ENCODE peak calls at places on chromosomes 12 and 14, in five cellular contexts. K is HepG2, W is GM12878, C is SK-N-SH, S is K562. U is an unnamed sample.

GRCh38 chr14:50544911-50545310 is 12.5 kb upstream of the MAP4K5 start:
- DNase-seq in C (no peak), K (no peak), S (no peak), W (no peak), U (no peak)

GRCh38 chr14:103207404-103208072 is 84.3 kb downstream of the TNFAIP2 start:
- DNase-seq in C (peak; percentile 79), S (no peak), W (no peak), K (no peak), U (no peak)

GRCh38 chr14:45253754-45254300 is 825 bp upstream of the MIS18BP1 start:
- DNase-seq in C (no peak), K (no peak), W (no peak), S (no peak), U (no peak)

GRCh38 chr12:46260913-46261476 is 7.8 kb downstream of the SLC38A1 start:
- DNase-seq in S (no peak), W (no peak), C (no peak), K (no peak), U (no peak)

GRCh38 chr12:115166698-115167315 is 482.8 kb upstream of the TBX3 start:
- DNase-seq in S (no peak), W (no peak), C (no peak), K (peak; percentile 18), U (no peak)

GRCh38 chr12:26608273-26608672 is 224.7 kb downstream of the ITPR2 start:
- DNase-seq in C (no peak), S (no peak), W (no peak), K (no peak), U (no peak)

GRCh38 chr14:102295301-102295700 is 9.7 kb downstream of the MOK start:
- DNase-seq in K (no peak), C (peak; percentile 50), S (no peak), W (no peak), U (peak; percentile 29)

GRCh38 chr12:10543499-10543898 is 37.8 kb downstream of the EIF2S3B start:
- DNase-seq in C (no peak), W (peak; percentile 49), S (no peak), K (no peak), U (no peak)

GRCh38 chr12:131736807-131737484 is 26.1 kb downstream of the SFSWAP start:
- DNase-seq in K (no peak), C (no peak), W (no peak), S (no peak), U (no peak)

GRCh38 chr12:33649992-33650391 is 210.4 kb upstream of the SYT10 start:
- DNase-seq in W (no peak), S (no peak), K (no peak), C (no peak), U (no peak)

GRCh38 chr14:70280931-70281330 is 78.6 kb downstream of the COX16 start:
- DNase-seq in K (no peak), S (no peak), W (no peak), C (no peak), U (no peak)

GRCh38 chr14:68011629-68012028 is 192.1 kb downstream of the RAD51B start:
- DNase-seq in K (no peak), S (no peak), C (no peak), W (no peak), U (peak; percentile 17)

GRCh38 chr14:74871819-74872218 is 4.1 kb downstream of the PROX2 start:
- DNase-seq in S (no peak), C (no peak), K (no peak), W (no peak), U (no peak)

GRCh38 chr14:55914771-55915170 is 203.4 kb upstream of the PELI2 start:
- DNase-seq in K (no peak), S (no peak), W (no peak), C (no peak), U (no peak)

GRCh38 chr12:42585175-42585845 is 4.2 kb downstream of the PRICKLE1 start:
- DNase-seq in K (no peak), W (no peak), C (no peak), S (no peak), U (no peak)

GRCh38 chr12:34400986-34401658 is 378.8 kb downstream of the ALG10 start:
- DNase-seq in W (no peak), S (peak; percentile 1), K (no peak), C (peak; percentile 0), U (peak; percentile 0)

GRCh38 chr12:59459966-59460365 is 135.9 kb upstream of the SLC16A7 start:
- DNase-seq in C (no peak), W (no peak), S (no peak), K (no peak), U (no peak)

GRCh38 chr12:80556566-80556965 is 112.5 kb downstream of the PTPRQ start:
- DNase-seq in K (no peak), W (no peak), C (no peak), S (no peak), U (no peak)

GRCh38 chr12:28704477-28705169 is 444.5 kb upstream of the FAR2 start:
- DNase-seq in K (no peak), W (no peak), C (no peak), S (no peak), U (no peak)

GRCh38 chr14:102362084-102362483 is 606 bp downstream of the CINP start:
- DNase-seq in S (no peak), K (no peak), W (peak; percentile 57), C (peak; percentile 30), U (no peak)

GRCh38 chr12:126926023-126926600 is 1340.9 kb upstream of the TMEM132C start:
- DNase-seq in S (no peak), C (no peak), W (peak; percentile 16), K (no peak), U (no peak)

GRCh38 chr12:27428466-27428865 is 18.1 kb upstream of the SMCO2 start:
- DNase-seq in W (no peak), K (no peak), S (no peak), C (no peak), U (no peak)

GRCh38 chr14:36773558-36773957 is 111.9 kb downstream of the PAX9 start:
- DNase-seq in S (no peak), C (no peak), K (no peak), W (no peak), U (no peak)
- TF ChIP-seq FOXM1 in S (no peak), C (no peak), K (no peak), W (no peak), U (no peak)

GRCh38 chr14:24267516-24267915 is 3.9 kb downstream of the RABGGTA start:
- DNase-seq in W (no peak), C (no peak), S (no peak), K (no peak), U (no peak)
- TF ChIP-seq FOXM1 in W (no peak), C (no peak), S (no peak), K (no peak), U (no peak)

DNA sequence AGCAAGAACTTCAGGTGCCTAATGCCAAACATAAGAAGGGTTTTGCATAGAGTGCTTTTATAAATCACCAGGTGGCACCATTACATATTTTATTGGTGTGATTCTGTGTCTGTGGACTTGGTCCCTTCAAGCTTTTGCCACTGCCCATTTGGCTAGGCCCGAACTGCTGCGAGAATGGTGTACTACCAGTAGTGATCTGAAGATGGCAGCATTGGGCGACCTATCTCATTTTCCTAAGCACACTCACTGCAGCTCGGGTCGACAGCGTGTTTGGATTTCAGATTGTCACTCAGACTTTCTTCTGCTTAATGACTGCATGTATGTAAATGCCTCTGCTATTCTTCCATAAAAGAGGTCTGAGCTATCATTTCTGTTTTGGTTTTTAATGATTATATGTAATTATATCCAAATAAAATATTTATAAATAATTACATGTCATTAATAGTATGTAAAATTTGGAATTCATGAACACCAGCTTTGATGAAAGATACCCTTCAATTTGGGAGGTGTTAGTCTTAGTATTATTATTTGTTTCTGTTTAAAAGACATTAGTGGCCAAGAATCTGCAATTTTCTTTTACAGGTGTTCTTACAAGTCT is 78.5 kb downstream of the TPH2 start:
- DNase-seq in W (peak; percentile 42), S (peak; percentile 71), C (peak; percentile 54), K (peak; percentile 62), U (peak; percentile 75)
- TF ChIP-seq FOXM1 in W (no peak), S (no peak), C (no peak), K (no peak), U (no peak)

GRCh38 chr12:96719671-96720362 is 187.2 kb upstream of the NEDD1 start:
- DNase-seq in W (peak; percentile 54), S (no peak), C (no peak), K (no peak), U (no peak)

GRCh38 chr12:96720363-96720705 is 186.7 kb upstream of the NEDD1 start:
- DNase-seq in W (no peak), C (no peak), S (no peak), K (no peak), U (peak; percentile 9)
- TF ChIP-seq FOXM1 in W (no peak), C (no peak), S (no peak), K (no peak), U (no peak)

DNA sequence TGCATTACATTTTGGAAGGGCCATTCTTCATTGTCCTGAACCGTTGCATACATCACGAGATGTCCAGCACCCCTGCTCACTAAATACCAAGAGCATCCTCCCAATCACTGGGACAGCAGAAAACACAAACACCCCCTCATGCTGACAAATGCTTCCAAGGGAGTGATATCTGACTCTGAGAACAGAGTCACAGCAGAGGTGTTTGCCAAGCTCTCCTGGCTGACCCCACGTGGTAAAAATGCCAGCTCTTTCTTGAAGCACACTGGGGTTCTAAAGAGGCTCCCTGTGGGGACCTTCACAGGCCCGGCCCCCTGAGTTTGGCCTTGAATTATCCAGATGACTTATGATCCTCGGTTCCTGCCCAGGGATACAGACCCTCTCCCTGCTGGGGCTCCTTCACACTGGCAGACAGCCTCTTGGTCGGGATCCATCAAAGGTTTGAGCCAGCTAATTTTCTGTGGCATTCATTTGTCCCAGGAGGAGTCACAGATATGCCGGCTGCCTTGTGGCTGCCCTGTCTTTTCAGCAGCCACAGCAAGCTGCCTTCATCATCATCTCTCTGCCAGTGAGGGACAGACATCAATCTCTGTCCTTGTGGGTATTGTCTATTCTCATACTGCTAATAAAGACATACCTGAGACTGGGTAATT is 43.1 kb upstream of the PSMC1 start:
- DNase-seq in W (no peak), S (no peak), K (no peak), C (no peak), U (no peak)
- TF ChIP-seq FOXM1 in W (no peak), S (no peak), K (no peak), C (no peak), U (no peak)

DNA sequence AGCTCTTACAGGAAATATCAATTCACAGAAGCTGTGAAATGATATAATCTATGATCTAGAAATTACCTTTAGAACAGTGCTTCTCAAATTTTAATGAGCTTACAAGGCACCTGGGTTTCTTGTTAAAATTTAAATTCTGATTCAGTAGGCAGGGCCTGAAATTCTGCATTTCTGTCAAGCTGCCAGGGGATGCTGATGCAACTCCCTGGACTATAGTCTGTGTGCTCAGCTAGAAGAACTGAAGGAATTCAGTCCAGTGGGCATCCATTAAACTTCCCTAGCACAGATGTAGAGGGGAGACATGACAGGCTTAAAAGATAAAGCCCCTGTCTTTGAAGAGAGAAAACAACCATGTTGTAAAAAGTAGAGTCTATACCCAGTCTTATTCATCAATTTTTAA is 441.8 kb downstream of the TMTC2 start:
- DNase-seq in C (no peak), W (no peak), K (no peak), S (no peak), U (no peak)
- TF ChIP-seq FOXM1 in C (no peak), W (no peak), K (no peak), S (no peak), U (no peak)

U was measured in HEK293T.